ENCODE peak calls at places on chromosomes 16 and 17, in eight cellular contexts. One of them, this sample, is unnamed.

GRCh38 chr16:1602285-1602684 is 9.6 kb downstream of the IFT140 start:
- DNase-seq in breast epithelium: no peak
- DNase-seq in transverse colon: no peak
- DNase-seq in thoracic aorta: no peak
- DNase-seq in HL-60: no peak
- DNase-seq in glutamatergic neuron: no peak
- DNase-seq in IMR-90: no peak
- DNase-seq in fibroblast of mammary gland: no peak
- DNase-seq in this sample: no peak

GRCh38 chr17:74922694-74923537 is at the start of gene USH1G:
- DNase-seq in breast epithelium: no peak
- DNase-seq in transverse colon: peak; percentile 17
- DNase-seq in thoracic aorta: no peak
- DNase-seq in HL-60: no peak
- DNase-seq in glutamatergic neuron: no peak
- DNase-seq in IMR-90: no peak
- DNase-seq in fibroblast of mammary gland: no peak
- DNase-seq in this sample: no peak

GRCh38 chr16:50308237-50308965 is 42.0 kb downstream of the ADCY7 start:
- DNase-seq in breast epithelium: no peak
- DNase-seq in transverse colon: no peak
- DNase-seq in thoracic aorta: no peak
- DNase-seq in HL-60: no peak
- DNase-seq in glutamatergic neuron: no peak
- DNase-seq in IMR-90: no peak
- DNase-seq in fibroblast of mammary gland: no peak
- DNase-seq in this sample: peak; percentile 8

GRCh38 chr16:62041401-62041800 is 5.2 kb upstream of the CDH8 start:
- DNase-seq in breast epithelium: no peak
- DNase-seq in transverse colon: no peak
- DNase-seq in thoracic aorta: no peak
- DNase-seq in HL-60: peak; percentile 11
- DNase-seq in glutamatergic neuron: peak; percentile 27
- DNase-seq in IMR-90: no peak
- DNase-seq in fibroblast of mammary gland: peak; percentile 3
- DNase-seq in this sample: peak; percentile 12

GRCh38 chr17:4594406-4595349 is 10.3 kb downstream of the SMTNL2 start:
- DNase-seq in breast epithelium: no peak
- DNase-seq in transverse colon: peak; percentile 53
- DNase-seq in thoracic aorta: no peak
- DNase-seq in HL-60: peak; percentile 11
- DNase-seq in glutamatergic neuron: peak; percentile 59
- DNase-seq in IMR-90: no peak
- DNase-seq in fibroblast of mammary gland: no peak
- DNase-seq in this sample: peak; percentile 46

GRCh38 chr16:63981639-63982038 is 1140.2 kb downstream of the CDH11 start:
- DNase-seq in breast epithelium: no peak
- DNase-seq in transverse colon: no peak
- DNase-seq in thoracic aorta: no peak
- DNase-seq in HL-60: no peak
- DNase-seq in glutamatergic neuron: peak; percentile 18
- DNase-seq in IMR-90: no peak
- DNase-seq in fibroblast of mammary gland: no peak
- DNase-seq in this sample: no peak

GRCh38 chr17:7839890-7840260 is 5.9 kb downstream of the KDM6B start:
- DNase-seq in breast epithelium: no peak
- DNase-seq in transverse colon: no peak
- DNase-seq in thoracic aorta: no peak
- DNase-seq in HL-60: no peak
- DNase-seq in glutamatergic neuron: no peak
- DNase-seq in IMR-90: peak; percentile 55
- DNase-seq in fibroblast of mammary gland: peak; percentile 48
- DNase-seq in this sample: no peak

GRCh38 chr17:6753006-6753445 is 2.8 kb upstream of the XAF1 start:
- DNase-seq in breast epithelium: peak; percentile 83
- DNase-seq in transverse colon: peak; percentile 31
- DNase-seq in thoracic aorta: no peak
- DNase-seq in HL-60: peak; percentile 17
- DNase-seq in glutamatergic neuron: no peak
- DNase-seq in IMR-90: peak; percentile 77
- DNase-seq in fibroblast of mammary gland: peak; percentile 87
- DNase-seq in this sample: no peak

GRCh38 chr16:81694494-81695285 is 84.4 kb upstream of the PLCG2 start:
- DNase-seq in breast epithelium: no peak
- DNase-seq in transverse colon: no peak
- DNase-seq in thoracic aorta: no peak
- DNase-seq in HL-60: no peak
- DNase-seq in glutamatergic neuron: no peak
- DNase-seq in IMR-90: no peak
- DNase-seq in fibroblast of mammary gland: no peak
- DNase-seq in this sample: no peak

GRCh38 chr16:64440421-64440831 is 681.4 kb downstream of the CDH11 start:
- DNase-seq in breast epithelium: no peak
- DNase-seq in transverse colon: no peak
- DNase-seq in thoracic aorta: no peak
- DNase-seq in HL-60: no peak
- DNase-seq in glutamatergic neuron: no peak
- DNase-seq in IMR-90: peak; percentile 99
- DNase-seq in fibroblast of mammary gland: peak; percentile 99
- DNase-seq in this sample: no peak

GRCh38 chr16:20899503-20900298 is 457 bp downstream of the DCUN1D3 start:
- DNase-seq in breast epithelium: peak; percentile 41
- DNase-seq in transverse colon: no peak
- DNase-seq in thoracic aorta: no peak
- DNase-seq in HL-60: no peak
- DNase-seq in glutamatergic neuron: peak; percentile 35
- DNase-seq in IMR-90: no peak
- DNase-seq in fibroblast of mammary gland: no peak
- DNase-seq in this sample: peak; percentile 26

GRCh38 chr17:67671492-67671891 is 46.2 kb upstream of the NOL11 start:
- DNase-seq in breast epithelium: no peak
- DNase-seq in transverse colon: no peak
- DNase-seq in thoracic aorta: no peak
- DNase-seq in HL-60: no peak
- DNase-seq in glutamatergic neuron: no peak
- DNase-seq in IMR-90: peak; percentile 7
- DNase-seq in fibroblast of mammary gland: no peak
- DNase-seq in this sample: no peak

GRCh38 chr16:66901626-66902025 is 17.1 kb downstream of the CDH16 start:
- DNase-seq in breast epithelium: no peak
- DNase-seq in transverse colon: no peak
- DNase-seq in thoracic aorta: no peak
- DNase-seq in HL-60: no peak
- DNase-seq in glutamatergic neuron: no peak
- DNase-seq in IMR-90: no peak
- DNase-seq in fibroblast of mammary gland: no peak
- DNase-seq in this sample: no peak

GRCh38 chr16:88405325-88406060 is 22.7 kb downstream of the ZNF469 start:
- DNase-seq in breast epithelium: no peak
- DNase-seq in transverse colon: no peak
- DNase-seq in thoracic aorta: no peak
- DNase-seq in HL-60: no peak
- DNase-seq in glutamatergic neuron: no peak
- DNase-seq in IMR-90: peak; percentile 46
- DNase-seq in fibroblast of mammary gland: peak; percentile 77
- DNase-seq in this sample: no peak

GRCh38 chr17:64706224-64707076 is 44.3 kb upstream of the SMURF2 start:
- DNase-seq in breast epithelium: no peak
- DNase-seq in transverse colon: peak; percentile 30
- DNase-seq in thoracic aorta: no peak
- DNase-seq in HL-60: no peak
- DNase-seq in glutamatergic neuron: no peak
- DNase-seq in IMR-90: no peak
- DNase-seq in fibroblast of mammary gland: no peak
- DNase-seq in this sample: no peak

DNA sequence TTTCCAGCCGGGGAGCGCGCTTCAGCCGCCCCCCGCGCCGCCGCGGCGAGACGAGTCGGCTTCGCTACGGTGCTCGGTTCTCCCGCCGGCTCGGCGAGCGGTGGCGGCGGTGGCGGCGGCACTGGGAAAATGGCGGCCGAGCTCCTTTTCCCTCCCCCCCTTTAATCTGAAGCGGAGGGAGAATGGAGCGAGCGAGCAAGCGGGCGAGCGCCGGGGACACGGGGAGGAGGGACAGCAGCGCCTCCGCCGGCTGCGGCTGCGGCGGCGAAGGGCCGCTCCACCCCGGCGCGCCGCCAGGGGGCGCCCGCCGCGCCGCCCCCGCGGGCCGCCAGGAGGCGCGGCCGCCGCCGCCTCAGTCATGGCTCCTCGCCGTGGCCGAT is at the start of gene KANSL1:
- DNase-seq in breast epithelium: peak; percentile 80
- DNase-seq in transverse colon: peak; percentile 89
- DNase-seq in thoracic aorta: peak; percentile 41
- DNase-seq in HL-60: peak; percentile 95
- DNase-seq in glutamatergic neuron: peak; percentile 93
- DNase-seq in IMR-90: peak; percentile 87
- DNase-seq in fibroblast of mammary gland: peak; percentile 81
- DNase-seq in this sample: peak; percentile 80
- TF ChIP-seq CTCF in breast epithelium: no peak
- TF ChIP-seq CTCF in transverse colon: no peak
- TF ChIP-seq CTCF in thoracic aorta: peak; percentile 16
- TF ChIP-seq CTCF in HL-60: peak; percentile 43
- TF ChIP-seq CTCF in glutamatergic neuron: no peak
- TF ChIP-seq CTCF in IMR-90: peak; percentile 87
- TF ChIP-seq CTCF in fibroblast of mammary gland: no peak
- TF ChIP-seq CTCF in this sample: peak; percentile 60

GRCh38 chr17:13162361-13162760 is 144.5 kb upstream of the ELAC2 start:
- DNase-seq in breast epithelium: no peak
- DNase-seq in transverse colon: no peak
- DNase-seq in thoracic aorta: no peak
- DNase-seq in HL-60: no peak
- DNase-seq in glutamatergic neuron: no peak
- DNase-seq in IMR-90: no peak
- DNase-seq in fibroblast of mammary gland: no peak
- DNase-seq in this sample: no peak

GRCh38 chr17:13158511-13159240 is 140.8 kb upstream of the ELAC2 start:
- DNase-seq in breast epithelium: no peak
- DNase-seq in transverse colon: no peak
- DNase-seq in thoracic aorta: no peak
- DNase-seq in HL-60: no peak
- DNase-seq in glutamatergic neuron: no peak
- DNase-seq in IMR-90: peak; percentile 17
- DNase-seq in fibroblast of mammary gland: peak; percentile 2
- DNase-seq in this sample: no peak

GRCh38 chr17:13157656-13158055 is 139.8 kb upstream of the ELAC2 start:
- DNase-seq in breast epithelium: no peak
- DNase-seq in transverse colon: no peak
- DNase-seq in thoracic aorta: no peak
- DNase-seq in HL-60: no peak
- DNase-seq in glutamatergic neuron: no peak
- DNase-seq in IMR-90: no peak
- DNase-seq in fibroblast of mammary gland: no peak
- DNase-seq in this sample: no peak

GRCh38 chr17:13160790-13161189 is 143.0 kb upstream of the ELAC2 start:
- DNase-seq in breast epithelium: no peak
- DNase-seq in transverse colon: no peak
- DNase-seq in thoracic aorta: no peak
- DNase-seq in HL-60: no peak
- DNase-seq in glutamatergic neuron: no peak
- DNase-seq in IMR-90: no peak
- DNase-seq in fibroblast of mammary gland: no peak
- DNase-seq in this sample: no peak

DNA sequence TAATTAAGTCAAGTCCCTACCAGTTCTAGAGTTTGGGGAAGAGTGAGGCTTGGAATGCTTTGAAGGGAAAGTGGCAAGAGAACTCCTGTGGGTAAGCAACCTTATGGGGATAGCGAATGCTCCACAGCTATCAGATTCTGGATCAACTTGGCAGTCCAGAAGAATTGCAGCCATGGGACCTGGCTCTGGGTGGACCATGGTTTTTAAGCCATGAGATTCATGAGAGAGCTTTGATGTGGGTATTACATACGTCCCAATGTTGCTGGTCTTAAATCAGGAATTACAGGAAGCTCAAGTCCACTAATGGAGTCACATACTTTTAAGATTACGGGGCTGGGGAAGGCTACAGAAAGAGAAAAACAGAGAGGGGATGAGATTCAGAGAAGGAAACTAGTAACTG is 142.5 kb upstream of the ELAC2 start:
- DNase-seq in breast epithelium: no peak
- DNase-seq in transverse colon: no peak
- DNase-seq in thoracic aorta: no peak
- DNase-seq in HL-60: no peak
- DNase-seq in glutamatergic neuron: no peak
- DNase-seq in IMR-90: peak; percentile 6
- DNase-seq in fibroblast of mammary gland: no peak
- DNase-seq in this sample: no peak
- TF ChIP-seq CTCF in breast epithelium: no peak
- TF ChIP-seq CTCF in transverse colon: no peak
- TF ChIP-seq CTCF in thoracic aorta: no peak
- TF ChIP-seq CTCF in HL-60: no peak
- TF ChIP-seq CTCF in glutamatergic neuron: no peak
- TF ChIP-seq CTCF in IMR-90: no peak
- TF ChIP-seq CTCF in fibroblast of mammary gland: no peak
- TF ChIP-seq CTCF in this sample: no peak

DNA sequence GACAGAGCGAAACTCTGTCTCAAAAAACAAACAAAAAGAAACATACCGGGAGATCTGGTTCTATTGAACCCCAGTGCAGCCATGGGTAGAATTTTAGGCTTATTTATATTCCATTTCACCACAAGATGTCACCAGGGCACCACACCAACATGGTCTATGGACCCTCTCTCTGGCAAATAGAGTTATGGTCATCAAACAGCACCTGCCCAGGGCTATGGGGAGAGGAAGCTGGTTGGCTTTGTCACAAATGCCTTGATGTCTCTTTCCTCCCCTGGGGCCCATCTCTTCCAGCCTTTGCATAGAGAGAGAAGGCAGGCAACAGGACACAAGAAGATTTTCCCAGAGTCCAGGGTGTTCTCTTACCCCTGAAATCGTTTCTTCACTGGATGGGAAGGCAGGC is 128.4 kb downstream of the WWOX start:
- DNase-seq in breast epithelium: no peak
- DNase-seq in transverse colon: no peak
- DNase-seq in thoracic aorta: no peak
- DNase-seq in HL-60: no peak
- DNase-seq in glutamatergic neuron: peak; percentile 27
- DNase-seq in IMR-90: no peak
- DNase-seq in fibroblast of mammary gland: no peak
- DNase-seq in this sample: no peak
- TF ChIP-seq CTCF in breast epithelium: no peak
- TF ChIP-seq CTCF in transverse colon: no peak
- TF ChIP-seq CTCF in thoracic aorta: no peak
- TF ChIP-seq CTCF in HL-60: no peak
- TF ChIP-seq CTCF in glutamatergic neuron: no peak
- TF ChIP-seq CTCF in IMR-90: peak; percentile 14
- TF ChIP-seq CTCF in fibroblast of mammary gland: no peak
- TF ChIP-seq CTCF in this sample: peak; percentile 48

DNA sequence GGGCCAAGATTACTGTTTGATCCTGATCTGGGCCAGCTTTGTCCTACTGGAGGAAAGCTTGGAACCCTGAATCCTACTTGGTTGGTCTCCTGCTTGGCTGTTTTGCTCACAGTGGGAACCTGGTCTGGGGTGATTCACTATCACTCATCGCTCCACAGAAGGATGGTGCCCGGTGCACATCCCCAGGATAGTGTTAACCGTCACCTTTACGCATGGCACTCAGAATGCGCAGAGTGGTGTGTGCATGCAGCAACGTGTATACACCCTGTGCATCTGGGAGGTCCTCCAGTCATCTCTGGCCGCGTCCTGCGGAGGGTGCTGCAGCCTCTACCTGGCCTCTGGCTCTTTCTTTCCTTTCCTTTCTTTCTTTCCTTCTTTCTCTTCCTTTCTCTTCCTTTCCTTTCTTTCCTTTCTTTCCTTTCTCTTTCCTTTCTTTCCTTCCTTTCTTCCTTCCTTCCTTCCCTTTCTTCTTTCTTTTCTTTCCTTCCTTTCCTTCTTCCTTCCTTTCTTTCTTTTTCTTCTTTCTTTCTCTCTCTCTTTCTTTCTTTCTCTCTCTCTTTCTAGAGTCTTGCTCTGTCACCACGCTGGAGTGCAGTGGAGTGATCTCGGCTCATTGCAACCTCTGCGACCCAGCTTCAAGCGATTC is 13.1 kb downstream of the SOCS3 start:
- DNase-seq in breast epithelium: no peak
- DNase-seq in transverse colon: no peak
- DNase-seq in thoracic aorta: no peak
- DNase-seq in HL-60: no peak
- DNase-seq in glutamatergic neuron: no peak
- DNase-seq in IMR-90: peak; percentile 43
- DNase-seq in fibroblast of mammary gland: peak; percentile 52
- DNase-seq in this sample: no peak
- TF ChIP-seq CTCF in breast epithelium: no peak
- TF ChIP-seq CTCF in transverse colon: no peak
- TF ChIP-seq CTCF in thoracic aorta: no peak
- TF ChIP-seq CTCF in HL-60: no peak
- TF ChIP-seq CTCF in glutamatergic neuron: no peak
- TF ChIP-seq CTCF in IMR-90: no peak
- TF ChIP-seq CTCF in fibroblast of mammary gland: no peak
- TF ChIP-seq CTCF in this sample: no peak